ENCODE peak calls at places on chromosomes 13 and 19, in seven cellular contexts. One of them, this sample, is unnamed.

GRCh38 chr13:48194392-48194754 is 38.6 kb upstream of the ITM2B start:
- DNase-seq in EH: no peak
- DNase-seq in pancreas: no peak
- DNase-seq in A673: no peak
- DNase-seq in GM10248: peak; percentile 37
- DNase-seq in NCI-H510A: no peak
- DNase-seq in non-pigmented ciliary epithelial cell: no peak
- DNase-seq in this sample: no peak

GRCh38 chr19:55014714-55015113 is 23.4 kb downstream of the GP6 start:
- DNase-seq in pancreas: no peak
- DNase-seq in GM10248: peak; percentile 37
- DNase-seq in A673: no peak
- DNase-seq in EH: no peak
- DNase-seq in NCI-H510A: no peak
- DNase-seq in non-pigmented ciliary epithelial cell: no peak
- DNase-seq in this sample: no peak

GRCh38 chr19:38162094-38162493 is 61.9 kb downstream of the DPF1 start:
- DNase-seq in non-pigmented ciliary epithelial cell: no peak
- DNase-seq in A673: no peak
- DNase-seq in pancreas: no peak
- DNase-seq in EH: no peak
- DNase-seq in NCI-H510A: no peak
- DNase-seq in GM10248: no peak
- DNase-seq in this sample: no peak

GRCh38 chr19:48391100-48392005 is at the start of gene KDELR1:
- DNase-seq in NCI-H510A: peak; percentile 23
- DNase-seq in non-pigmented ciliary epithelial cell: no peak
- DNase-seq in A673: peak; percentile 79
- DNase-seq in GM10248: peak; percentile 92
- DNase-seq in pancreas: peak; percentile 84
- DNase-seq in EH: peak; percentile 79
- DNase-seq in this sample: peak; percentile 64

GRCh38 chr13:112254900-112255299 is 121.3 kb upstream of the SPACA7 start:
- DNase-seq in non-pigmented ciliary epithelial cell: no peak
- DNase-seq in GM10248: no peak
- DNase-seq in pancreas: no peak
- DNase-seq in EH: no peak
- DNase-seq in NCI-H510A: no peak
- DNase-seq in A673: no peak
- DNase-seq in this sample: no peak

GRCh38 chr13:47110141-47110540 is 213.3 kb upstream of the HTR2A start:
- DNase-seq in NCI-H510A: no peak
- DNase-seq in EH: no peak
- DNase-seq in non-pigmented ciliary epithelial cell: no peak
- DNase-seq in A673: no peak
- DNase-seq in pancreas: no peak
- DNase-seq in GM10248: no peak
- DNase-seq in this sample: no peak

GRCh38 chr13:33284916-33285315 is 639 bp downstream of the STARD13 start:
- DNase-seq in pancreas: no peak
- DNase-seq in EH: peak; percentile 53
- DNase-seq in NCI-H510A: no peak
- DNase-seq in non-pigmented ciliary epithelial cell: no peak
- DNase-seq in A673: no peak
- DNase-seq in GM10248: no peak
- DNase-seq in this sample: peak; percentile 83

GRCh38 chr19:10587022-10587838 is at the start of gene AP1M2:
- DNase-seq in EH: no peak
- DNase-seq in pancreas: peak; percentile 64
- DNase-seq in A673: no peak
- DNase-seq in non-pigmented ciliary epithelial cell: no peak
- DNase-seq in GM10248: no peak
- DNase-seq in NCI-H510A: peak; percentile 76
- DNase-seq in this sample: no peak

GRCh38 chr19:49210108-49210900 is 52.7 kb downstream of the TRPM4 start:
- DNase-seq in GM10248: no peak
- DNase-seq in pancreas: peak; percentile 90
- DNase-seq in EH: peak; percentile 24
- DNase-seq in NCI-H510A: no peak
- DNase-seq in A673: peak; percentile 96
- DNase-seq in non-pigmented ciliary epithelial cell: no peak
- DNase-seq in this sample: no peak

GRCh38 chr19:11242864-11243797 is 3.7 kb downstream of the ANGPTL8 start:
- DNase-seq in pancreas: peak; percentile 95
- DNase-seq in EH: peak; percentile 82
- DNase-seq in non-pigmented ciliary epithelial cell: peak; percentile 19
- DNase-seq in GM10248: peak; percentile 99
- DNase-seq in NCI-H510A: no peak
- DNase-seq in A673: peak; percentile 84
- DNase-seq in this sample: peak; percentile 87

GRCh38 chr13:59345316-59345715 is 818.4 kb downstream of the DIAPH3 start:
- DNase-seq in pancreas: peak; percentile 78
- DNase-seq in NCI-H510A: no peak
- DNase-seq in GM10248: no peak
- DNase-seq in non-pigmented ciliary epithelial cell: no peak
- DNase-seq in EH: no peak
- DNase-seq in A673: peak; percentile 43
- DNase-seq in this sample: no peak

GRCh38 chr19:942133-942645 is 16.4 kb downstream of the ARID3A start:
- DNase-seq in NCI-H510A: no peak
- DNase-seq in EH: no peak
- DNase-seq in A673: no peak
- DNase-seq in GM10248: no peak
- DNase-seq in pancreas: no peak
- DNase-seq in non-pigmented ciliary epithelial cell: no peak
- DNase-seq in this sample: no peak

GRCh38 chr13:90867336-90867683 is 480.2 kb upstream of the MIR17HG start:
- DNase-seq in pancreas: peak; percentile 44
- DNase-seq in GM10248: peak; percentile 22
- DNase-seq in EH: peak; percentile 64
- DNase-seq in NCI-H510A: peak; percentile 45
- DNase-seq in A673: peak; percentile 82
- DNase-seq in non-pigmented ciliary epithelial cell: peak; percentile 57
- DNase-seq in this sample: peak; percentile 78

GRCh38 chr19:30445385-30445784 is 73.2 kb downstream of the ZNF536 start:
- DNase-seq in pancreas: no peak
- DNase-seq in NCI-H510A: no peak
- DNase-seq in non-pigmented ciliary epithelial cell: no peak
- DNase-seq in GM10248: no peak
- DNase-seq in EH: no peak
- DNase-seq in A673: no peak
- DNase-seq in this sample: no peak

GRCh38 chr13:41546372-41547252 is 89.3 kb downstream of the RGCC start:
- DNase-seq in NCI-H510A: no peak
- DNase-seq in non-pigmented ciliary epithelial cell: peak; percentile 76
- DNase-seq in pancreas: no peak
- DNase-seq in A673: no peak
- DNase-seq in EH: peak; percentile 90
- DNase-seq in GM10248: no peak
- DNase-seq in this sample: peak; percentile 26

GRCh38 chr19:32224371-32225244 is 120.8 kb upstream of the ZNF507 start:
- DNase-seq in A673: peak; percentile 51
- DNase-seq in NCI-H510A: no peak
- DNase-seq in pancreas: peak; percentile 69
- DNase-seq in GM10248: peak; percentile 86
- DNase-seq in non-pigmented ciliary epithelial cell: no peak
- DNase-seq in EH: peak; percentile 46
- DNase-seq in this sample: no peak

GRCh38 chr19:6047741-6048231 is 62.5 kb downstream of the RFX2 start:
- DNase-seq in EH: peak; percentile 56
- DNase-seq in non-pigmented ciliary epithelial cell: no peak
- DNase-seq in GM10248: no peak
- DNase-seq in pancreas: no peak
- DNase-seq in A673: peak; percentile 46
- DNase-seq in NCI-H510A: peak; percentile 17
- DNase-seq in this sample: peak; percentile 61

This sample was measured in RKO.